ENCODE peak calls at places on chromosomes 5 and 9, in eight cellular contexts. X, L, M, B, A, F, N and O are unnamed samples.
A peak's percentile ranks its signal among the peaks of the same experiment; 100 is the strongest.

GRCh38 chr9:109794361-109795012 is 14.5 kb downstream of the PALM2AKAP2 start:
- DNase-seq in X (no peak), L (no peak), M (no peak), B (no peak), A (no peak), F (no peak), N (no peak), O (no peak)

GRCh38 chr9:133135193-133135745 is 14.2 kb upstream of the RALGDS start:
- DNase-seq in X (peak; percentile 73), L (peak; percentile 83), M (no peak), B (no peak), A (peak; percentile 64), F (no peak), N (peak; percentile 84), O (peak; percentile 65)

GRCh38 chr9:84411647-84412267 is 71.2 kb upstream of the SLC28A3 start:
- DNase-seq in X (no peak), L (no peak), M (no peak), B (no peak), A (no peak), F (no peak), N (no peak), O (no peak)

GRCh38 chr9:10678010-10678409 is 65.2 kb upstream of the PTPRD start:
- DNase-seq in X (no peak), L (no peak), M (no peak), B (no peak), A (no peak), F (no peak), N (no peak), O (no peak)

GRCh38 chr5:106894964-106895363 is 775.8 kb downstream of the EFNA5 start:
- DNase-seq in X (no peak), L (peak; percentile 45), M (no peak), B (no peak), A (no peak), F (no peak), N (no peak), O (no peak)

GRCh38 chr5:34858798-34859197 is 19.8 kb downstream of the TTC23L start:
- DNase-seq in X (no peak), L (no peak), M (no peak), B (no peak), A (no peak), F (no peak), N (no peak), O (no peak)

GRCh38 chr5:91024727-91025126 is 358.4 kb downstream of the ARRDC3 start:
- DNase-seq in X (no peak), L (no peak), M (no peak), B (no peak), A (no peak), F (no peak), N (no peak), O (no peak)

GRCh38 chr9:95017062-95017461 is 290.6 kb downstream of the AOPEP start:
- DNase-seq in X (no peak), L (no peak), M (no peak), B (no peak), A (no peak), F (no peak), N (no peak), O (no peak)

GRCh38 chr9:101977614-101978210 is 239.3 kb upstream of the GRIN3A start:
- DNase-seq in X (no peak), L (no peak), M (no peak), B (no peak), A (no peak), F (no peak), N (no peak), O (no peak)

GRCh38 chr9:29873579-29873978 is 2300.3 kb upstream of the C9orf72 start:
- DNase-seq in X (no peak), L (no peak), M (no peak), B (no peak), A (no peak), F (no peak), N (no peak), O (no peak)